ENCODE peak calls at places on chromosome 5, in seven cellular contexts. One of them, this sample, is unnamed.
A peak's percentile ranks its signal among the peaks of the same experiment; 100 is the strongest.

GRCh38 chr5:69092969-69093368 is 845 bp upstream of the SLC30A5 start:
- DNase-seq in MCF 10A: no peak
- DNase-seq in esophagus muscularis mucosa: no peak
- DNase-seq in cardiac fibroblast: no peak
- DNase-seq in HFF-Myc: no peak
- DNase-seq in lower leg skin: no peak
- DNase-seq in progenitor cell of endocrine pancreas: no peak
- DNase-seq in this sample: no peak

GRCh38 chr5:172182291-172182690 is 5.7 kb downstream of the STK10 start:
- DNase-seq in MCF 10A: no peak
- DNase-seq in esophagus muscularis mucosa: no peak
- DNase-seq in cardiac fibroblast: no peak
- DNase-seq in HFF-Myc: no peak
- DNase-seq in lower leg skin: no peak
- DNase-seq in progenitor cell of endocrine pancreas: no peak
- DNase-seq in this sample: no peak

GRCh38 chr5:103532116-103532734 is 30.4 kb downstream of the NUDT12 start:
- DNase-seq in MCF 10A: peak; percentile 14
- DNase-seq in esophagus muscularis mucosa: no peak
- DNase-seq in cardiac fibroblast: peak; percentile 69
- DNase-seq in HFF-Myc: no peak
- DNase-seq in lower leg skin: no peak
- DNase-seq in progenitor cell of endocrine pancreas: no peak
- DNase-seq in this sample: no peak

GRCh38 chr5:50325237-50325832 is 115.8 kb downstream of the EMB start:
- DNase-seq in MCF 10A: peak; percentile 40
- DNase-seq in esophagus muscularis mucosa: no peak
- DNase-seq in cardiac fibroblast: peak; percentile 63
- DNase-seq in HFF-Myc: peak; percentile 7
- DNase-seq in lower leg skin: no peak
- DNase-seq in progenitor cell of endocrine pancreas: no peak
- DNase-seq in this sample: peak; percentile 7

GRCh38 chr5:109650451-109650850 is 39.3 kb upstream of the MAN2A1 start:
- DNase-seq in MCF 10A: no peak
- DNase-seq in esophagus muscularis mucosa: no peak
- DNase-seq in cardiac fibroblast: no peak
- DNase-seq in HFF-Myc: no peak
- DNase-seq in lower leg skin: no peak
- DNase-seq in progenitor cell of endocrine pancreas: no peak
- DNase-seq in this sample: no peak

GRCh38 chr5:159456722-159457462 is 126.6 kb upstream of the IL12B start:
- DNase-seq in MCF 10A: peak; percentile 79
- DNase-seq in esophagus muscularis mucosa: no peak
- DNase-seq in cardiac fibroblast: peak; percentile 50
- DNase-seq in HFF-Myc: no peak
- DNase-seq in lower leg skin: no peak
- DNase-seq in progenitor cell of endocrine pancreas: no peak
- DNase-seq in this sample: no peak

GRCh38 chr5:174413520-174414314 is 310.7 kb upstream of the MSX2 start:
- DNase-seq in MCF 10A: peak; percentile 58
- DNase-seq in esophagus muscularis mucosa: peak; percentile 31
- DNase-seq in cardiac fibroblast: peak; percentile 73
- DNase-seq in HFF-Myc: peak; percentile 39
- DNase-seq in lower leg skin: no peak
- DNase-seq in progenitor cell of endocrine pancreas: no peak
- DNase-seq in this sample: no peak

GRCh38 chr5:72837524-72838096 is 21.1 kb downstream of the TNPO1 start:
- DNase-seq in MCF 10A: no peak
- DNase-seq in esophagus muscularis mucosa: no peak
- DNase-seq in cardiac fibroblast: no peak
- DNase-seq in HFF-Myc: no peak
- DNase-seq in lower leg skin: no peak
- DNase-seq in progenitor cell of endocrine pancreas: no peak
- DNase-seq in this sample: no peak

GRCh38 chr5:151709109-151709735 is 22.5 kb upstream of the SPARC start:
- DNase-seq in MCF 10A: no peak
- DNase-seq in esophagus muscularis mucosa: no peak
- DNase-seq in cardiac fibroblast: no peak
- DNase-seq in HFF-Myc: no peak
- DNase-seq in lower leg skin: no peak
- DNase-seq in progenitor cell of endocrine pancreas: no peak
- DNase-seq in this sample: no peak

GRCh38 chr5:111165058-111165457 is 59.1 kb upstream of the CAMK4 start:
- DNase-seq in MCF 10A: no peak
- DNase-seq in esophagus muscularis mucosa: no peak
- DNase-seq in cardiac fibroblast: no peak
- DNase-seq in HFF-Myc: no peak
- DNase-seq in lower leg skin: no peak
- DNase-seq in progenitor cell of endocrine pancreas: no peak
- DNase-seq in this sample: no peak

GRCh38 chr5:135332519-135333150 is 66.4 kb downstream of the MACROH2A1 start:
- DNase-seq in MCF 10A: peak; percentile 80
- DNase-seq in esophagus muscularis mucosa: no peak
- DNase-seq in cardiac fibroblast: peak; percentile 76
- DNase-seq in HFF-Myc: peak; percentile 58
- DNase-seq in lower leg skin: no peak
- DNase-seq in progenitor cell of endocrine pancreas: no peak
- DNase-seq in this sample: no peak

GRCh38 chr5:170333161-170333909 is 35.8 kb upstream of the LCP2 start:
- DNase-seq in MCF 10A: peak; percentile 34
- DNase-seq in esophagus muscularis mucosa: no peak
- DNase-seq in cardiac fibroblast: no peak
- DNase-seq in HFF-Myc: no peak
- DNase-seq in lower leg skin: peak; percentile 81
- DNase-seq in progenitor cell of endocrine pancreas: no peak
- DNase-seq in this sample: no peak

GRCh38 chr5:1036504-1037122 is 28.0 kb downstream of the NKD2 start:
- DNase-seq in MCF 10A: no peak
- DNase-seq in esophagus muscularis mucosa: no peak
- DNase-seq in cardiac fibroblast: no peak
- DNase-seq in HFF-Myc: no peak
- DNase-seq in lower leg skin: peak; percentile 73
- DNase-seq in progenitor cell of endocrine pancreas: no peak
- DNase-seq in this sample: no peak

GRCh38 chr5:17379188-17379951 is 118.7 kb upstream of the TAF11L2 start:
- DNase-seq in MCF 10A: peak; percentile 23
- DNase-seq in esophagus muscularis mucosa: no peak
- DNase-seq in cardiac fibroblast: peak; percentile 15
- DNase-seq in HFF-Myc: no peak
- DNase-seq in lower leg skin: no peak
- DNase-seq in progenitor cell of endocrine pancreas: no peak
- DNase-seq in this sample: no peak

DNA sequence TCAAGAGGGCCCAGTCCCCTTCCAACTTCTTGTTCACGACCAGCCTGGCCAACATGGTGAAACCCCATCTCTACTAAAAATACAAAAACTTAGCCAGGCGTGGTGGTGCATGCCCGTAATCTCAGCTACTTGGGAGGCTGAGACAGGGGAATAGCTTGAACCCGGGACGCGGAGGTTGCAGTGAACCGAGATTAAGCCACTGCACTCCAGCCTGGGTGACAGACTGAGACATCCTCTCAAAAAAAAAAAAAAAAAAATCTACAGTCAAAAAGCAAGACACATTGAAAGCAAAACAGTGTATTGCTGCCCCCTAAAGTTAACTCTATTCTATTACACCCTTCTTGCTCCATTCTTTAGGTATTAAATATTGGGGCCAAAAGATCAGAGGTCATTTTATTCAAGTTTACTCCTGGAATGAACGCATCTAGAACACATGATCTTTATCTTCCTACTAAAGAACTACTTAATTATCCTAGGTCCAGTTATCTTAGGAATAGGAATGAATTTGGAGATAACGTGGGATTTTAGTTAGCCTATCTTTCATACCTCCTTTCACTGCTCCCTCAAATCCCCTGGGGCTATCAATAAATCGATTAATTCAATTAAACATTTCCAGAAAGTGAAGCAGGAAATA is 2.4 kb downstream of the ATG12 start:
- DNase-seq in MCF 10A: peak; percentile 66
- DNase-seq in esophagus muscularis mucosa: no peak
- DNase-seq in cardiac fibroblast: peak; percentile 74
- DNase-seq in HFF-Myc: no peak
- DNase-seq in lower leg skin: no peak
- DNase-seq in progenitor cell of endocrine pancreas: no peak
- DNase-seq in this sample: no peak
- TF ChIP-seq CTCF in MCF 10A: peak; percentile 35
- TF ChIP-seq CTCF in esophagus muscularis mucosa: peak; percentile 63
- TF ChIP-seq CTCF in cardiac fibroblast: peak; percentile 46
- TF ChIP-seq CTCF in HFF-Myc: peak; percentile 38
- TF ChIP-seq CTCF in lower leg skin: no peak
- TF ChIP-seq CTCF in progenitor cell of endocrine pancreas: peak; percentile 65
- TF ChIP-seq CTCF in this sample: peak; percentile 79

GRCh38 chr5:35218981-35219380 is 11.3 kb downstream of the PRLR start:
- DNase-seq in MCF 10A: no peak
- DNase-seq in esophagus muscularis mucosa: no peak
- DNase-seq in cardiac fibroblast: no peak
- DNase-seq in HFF-Myc: no peak
- DNase-seq in lower leg skin: no peak
- DNase-seq in progenitor cell of endocrine pancreas: no peak
- DNase-seq in this sample: no peak

GRCh38 chr5:35214051-35214450 is 16.2 kb downstream of the PRLR start:
- DNase-seq in MCF 10A: no peak
- DNase-seq in esophagus muscularis mucosa: no peak
- DNase-seq in cardiac fibroblast: no peak
- DNase-seq in HFF-Myc: no peak
- DNase-seq in lower leg skin: no peak
- DNase-seq in progenitor cell of endocrine pancreas: no peak
- DNase-seq in this sample: no peak

GRCh38 chr5:35212006-35212982 is 18.0 kb downstream of the PRLR start:
- DNase-seq in MCF 10A: no peak
- DNase-seq in esophagus muscularis mucosa: no peak
- DNase-seq in cardiac fibroblast: no peak
- DNase-seq in HFF-Myc: no peak
- DNase-seq in lower leg skin: no peak
- DNase-seq in progenitor cell of endocrine pancreas: no peak
- DNase-seq in this sample: no peak

GRCh38 chr5:35209862-35210261 is 20.4 kb downstream of the PRLR start:
- DNase-seq in MCF 10A: no peak
- DNase-seq in esophagus muscularis mucosa: no peak
- DNase-seq in cardiac fibroblast: no peak
- DNase-seq in HFF-Myc: no peak
- DNase-seq in lower leg skin: no peak
- DNase-seq in progenitor cell of endocrine pancreas: no peak
- DNase-seq in this sample: no peak

GRCh38 chr5:35213608-35214007 is 16.7 kb downstream of the PRLR start:
- DNase-seq in MCF 10A: peak; percentile 29
- DNase-seq in esophagus muscularis mucosa: no peak
- DNase-seq in cardiac fibroblast: no peak
- DNase-seq in HFF-Myc: no peak
- DNase-seq in lower leg skin: no peak
- DNase-seq in progenitor cell of endocrine pancreas: no peak
- DNase-seq in this sample: no peak
- TF ChIP-seq CTCF in MCF 10A: no peak
- TF ChIP-seq CTCF in esophagus muscularis mucosa: no peak
- TF ChIP-seq CTCF in cardiac fibroblast: no peak
- TF ChIP-seq CTCF in HFF-Myc: no peak
- TF ChIP-seq CTCF in lower leg skin: no peak
- TF ChIP-seq CTCF in progenitor cell of endocrine pancreas: peak; percentile 7
- TF ChIP-seq CTCF in this sample: no peak

DNA sequence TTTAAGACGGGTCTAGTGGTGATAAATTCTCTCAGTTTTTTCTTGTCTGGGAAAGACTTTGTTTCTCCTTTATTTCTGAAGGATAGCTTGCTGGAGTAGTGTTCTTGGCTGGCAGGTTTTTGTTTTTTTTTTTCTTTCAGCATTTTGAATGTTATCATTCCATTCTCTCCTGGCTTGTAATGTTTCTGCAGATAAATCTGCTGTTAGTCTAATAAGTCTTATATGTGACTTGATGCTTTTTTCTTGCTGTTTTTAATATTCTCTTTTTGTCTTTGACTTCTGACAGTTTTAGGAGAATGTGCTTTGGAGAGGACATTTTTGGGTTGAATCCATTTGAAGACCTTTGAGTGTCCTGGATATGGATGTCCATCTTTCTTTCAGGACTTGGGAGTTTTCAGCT is 16.0 kb downstream of the HSD17B4 start:
- DNase-seq in MCF 10A: no peak
- DNase-seq in esophagus muscularis mucosa: no peak
- DNase-seq in cardiac fibroblast: no peak
- DNase-seq in HFF-Myc: no peak
- DNase-seq in lower leg skin: no peak
- DNase-seq in progenitor cell of endocrine pancreas: no peak
- DNase-seq in this sample: no peak
- TF ChIP-seq CTCF in MCF 10A: no peak
- TF ChIP-seq CTCF in esophagus muscularis mucosa: no peak
- TF ChIP-seq CTCF in cardiac fibroblast: no peak
- TF ChIP-seq CTCF in HFF-Myc: no peak
- TF ChIP-seq CTCF in lower leg skin: no peak
- TF ChIP-seq CTCF in progenitor cell of endocrine pancreas: no peak
- TF ChIP-seq CTCF in this sample: no peak

DNA sequence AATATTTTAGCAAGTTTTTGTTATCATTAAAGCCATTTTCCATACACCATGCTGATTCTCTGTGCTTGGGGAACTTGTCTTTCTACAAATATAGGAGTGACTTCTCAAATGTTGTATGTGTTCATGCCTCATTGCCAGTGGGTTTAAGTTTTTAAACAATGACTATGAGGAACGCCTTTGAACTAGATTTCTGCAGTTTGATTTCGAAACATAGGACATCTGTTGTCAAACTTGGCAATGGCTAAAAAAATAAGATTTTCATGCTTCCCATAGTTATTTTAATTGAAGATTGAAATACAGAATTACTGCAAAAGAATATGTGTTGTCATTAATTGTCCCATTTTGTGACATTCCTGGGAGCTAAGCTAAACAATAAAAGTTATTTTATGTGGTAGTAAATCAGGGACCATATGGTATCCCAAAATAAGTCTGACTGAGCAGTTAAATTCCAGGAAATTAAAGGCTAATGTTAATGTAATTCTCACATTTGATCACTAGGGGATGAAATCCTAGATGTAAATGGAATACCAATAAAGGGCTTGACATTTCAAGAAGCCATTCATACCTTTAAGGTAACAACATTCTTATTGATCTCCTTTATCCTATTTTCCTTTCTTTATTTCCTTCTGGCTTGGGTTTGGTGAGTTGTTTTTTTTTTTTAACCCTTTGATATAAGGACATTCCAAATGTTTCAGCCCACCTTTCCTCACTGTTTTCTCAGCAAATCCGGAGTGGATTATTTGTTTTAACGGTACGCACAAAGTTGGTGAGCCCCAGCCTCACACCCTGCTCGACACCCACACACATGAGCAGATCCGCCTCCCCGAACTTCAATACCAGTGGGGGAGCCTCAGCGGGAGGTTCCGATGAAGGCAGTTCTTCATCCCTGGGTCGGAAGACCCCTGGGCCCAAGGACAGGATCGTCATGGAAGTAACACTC is 116.7 kb downstream of the GOLPH3 start:
- DNase-seq in MCF 10A: peak; percentile 53
- DNase-seq in esophagus muscularis mucosa: no peak
- DNase-seq in cardiac fibroblast: peak; percentile 58
- DNase-seq in HFF-Myc: no peak
- DNase-seq in lower leg skin: no peak
- DNase-seq in progenitor cell of endocrine pancreas: no peak
- DNase-seq in this sample: no peak
- TF ChIP-seq CTCF in MCF 10A: peak; percentile 31
- TF ChIP-seq CTCF in esophagus muscularis mucosa: no peak
- TF ChIP-seq CTCF in cardiac fibroblast: peak; percentile 35
- TF ChIP-seq CTCF in HFF-Myc: no peak
- TF ChIP-seq CTCF in lower leg skin: no peak
- TF ChIP-seq CTCF in progenitor cell of endocrine pancreas: peak; percentile 44
- TF ChIP-seq CTCF in this sample: peak; percentile 70